ENCODE peak calls at places on chromosomes 6 and 20, in five cellular contexts. S is amniotic stem cell, Y is posterior cingulate gyrus, B is progenitor cell of endocrine pancreas, O is Caco-2. G is an unnamed sample.

GRCh38 chr20:57387945-57388351 is 3.2 kb upstream of the RBM38 start:
- DNase-seq in S (no peak), Y (no peak), B (no peak), O (no peak), G (no peak)

GRCh38 chr6:122049341-122049740 is 350.1 kb upstream of the HSF2 start:
- DNase-seq in S (no peak), Y (no peak), B (no peak), O (no peak), G (no peak)

GRCh38 chr6:152815230-152815922 is 64.8 kb downstream of the VIP start:
- DNase-seq in S (no peak), Y (no peak), B (no peak), O (no peak), G (no peak)

GRCh38 chr20:61765871-61766654 is 299.6 kb downstream of the TAF4 start:
- DNase-seq in S (no peak), Y (no peak), B (no peak), O (peak; percentile 46), G (no peak)

GRCh38 chr20:6765469-6766058 is 1.9 kb upstream of the BMP2 start:
- DNase-seq in S (no peak), Y (no peak), B (no peak), O (peak; percentile 60), G (peak; percentile 47)

GRCh38 chr6:161292145-161292544 is 18.3 kb upstream of the AGPAT4 start:
- DNase-seq in S (no peak), Y (no peak), B (no peak), O (no peak), G (no peak)

GRCh38 chr20:52529856-52530255 is 338.3 kb upstream of the ZFP64 start:
- DNase-seq in S (no peak), Y (no peak), B (no peak), O (no peak), G (no peak)

GRCh38 chr20:50284811-50285375 is 94.3 kb downstream of the CEBPB start:
- DNase-seq in S (no peak), Y (no peak), B (no peak), O (no peak), G (no peak)

GRCh38 chr6:127606131-127606562 is 29.2 kb downstream of the C6orf58 start:
- DNase-seq in S (peak; percentile 7), Y (no peak), B (no peak), O (peak; percentile 29), G (peak; percentile 45)

GRCh38 chr6:40425192-40425919 is 161.8 kb downstream of the LRFN2 start:
- DNase-seq in S (no peak), Y (peak; percentile 48), B (no peak), O (no peak), G (no peak)

GRCh38 chr20:57325632-57326356 is 3.8 kb upstream of the SPO11 start:
- DNase-seq in S (no peak), Y (no peak), B (no peak), O (no peak), G (no peak)

GRCh38 chr6:54135665-54136370 is 24.6 kb downstream of the MLIP start:
- DNase-seq in S (no peak), Y (no peak), B (no peak), O (no peak), G (no peak)

GRCh38 chr6:71419954-71420692 is 131.5 kb downstream of the OGFRL1 start:
- DNase-seq in S (no peak), Y (peak; percentile 48), B (peak; percentile 46), O (no peak), G (no peak)

GRCh38 chr20:34979366-34980153 is 23.9 kb downstream of the MYH7B start:
- DNase-seq in S (no peak), Y (no peak), B (no peak), O (no peak), G (no peak)

GRCh38 chr6:90401933-90402830 is 105.5 kb upstream of the BACH2 start:
- DNase-seq in S (no peak), Y (no peak), B (no peak), O (no peak), G (no peak)

GRCh38 chr6:75546401-75546800 is 52.8 kb upstream of the FILIP1 start:
- DNase-seq in S (no peak), Y (no peak), B (no peak), O (no peak), G (no peak)

GRCh38 chr6:85382541-85382940 is 67.3 kb upstream of the NT5E start:
- DNase-seq in S (no peak), Y (no peak), B (no peak), O (no peak), G (no peak)

GRCh38 chr20:53875452-53875851 is 194.9 kb downstream of the BCAS1 start:
- DNase-seq in S (no peak), Y (no peak), B (no peak), O (no peak), G (no peak)

GRCh38 chr6:36954262-36954931 is at the start of gene PI16:
- DNase-seq in S (no peak), Y (no peak), B (no peak), O (no peak), G (no peak)

GRCh38 chr20:16472045-16472872 is 101.0 kb downstream of the KIF16B start:
- DNase-seq in S (no peak), Y (no peak), B (no peak), O (peak; percentile 22), G (no peak)

GRCh38 chr6:21769405-21769851 is 175.9 kb downstream of the SOX4 start:
- DNase-seq in S (peak; percentile 67), Y (no peak), B (no peak), O (no peak), G (no peak)

GRCh38 chr6:37940074-37940847 is 120.7 kb downstream of the ZFAND3 start:
- DNase-seq in S (no peak), Y (no peak), B (no peak), O (no peak), G (no peak)

GRCh38 chr6:54294965-54295532 is 13.2 kb upstream of the TINAG start:
- DNase-seq in S (no peak), Y (no peak), B (no peak), O (no peak), G (no peak)

G was measured in SW 1271.